ENCODE peak calls at places on chromosomes 3 and 15, in five cellular contexts. F is trophoblast cell, X is IMR-90, I is H9, N is neuronal stem cell. J is an unnamed sample.

GRCh38 chr3:23019596-23020300 is 183.4 kb upstream of the UBE2E2 start:
- DNase-seq in N (no peak), X (no peak), F (peak; percentile 94), I (no peak), J (no peak)

GRCh38 chr15:28726102-28726501 is 13.9 kb upstream of the GOLGA8M start:
- DNase-seq in N (no peak), I (no peak), F (no peak), X (no peak), J (no peak)

GRCh38 chr3:50164056-50164455 is 8.9 kb downstream of the SEMA3F start:
- DNase-seq in X (peak; percentile 93), F (no peak), N (no peak), I (no peak), J (no peak)

GRCh38 chr15:29102911-29103824 is 166.5 kb downstream of the NSMCE3 start:
- DNase-seq in X (no peak), I (no peak), N (peak; percentile 44), F (no peak), J (no peak)

GRCh38 chr3:13543251-13543650 is 5.7 kb upstream of the FBLN2 start:
- DNase-seq in N (no peak), X (peak; percentile 87), F (peak; percentile 96), I (peak; percentile 39), J (peak; percentile 94)

GRCh38 chr3:109731639-109732473 is 394.5 kb upstream of the DPPA4 start:
- DNase-seq in N (peak; percentile 35), X (peak; percentile 72), F (peak; percentile 80), I (no peak), J (peak; percentile 60)

GRCh38 chr15:43974852-43975251 is 148.1 kb downstream of the WDR76 start:
- DNase-seq in X (no peak), I (no peak), N (peak; percentile 69), F (no peak), J (no peak)

GRCh38 chr3:120506828-120507774 is 56.3 kb upstream of the FSTL1 start:
- DNase-seq in I (no peak), F (peak; percentile 82), N (peak; percentile 15), X (peak; percentile 60), J (peak; percentile 54)

GRCh38 chr3:76011121-76011520 is 225.8 kb upstream of the ZNF717 start:
- DNase-seq in X (no peak), F (no peak), N (no peak), I (no peak), J (no peak)

GRCh38 chr15:36758800-36759199 is 179.4 kb downstream of the CDIN1 start:
- DNase-seq in X (no peak), F (no peak), N (no peak), I (no peak), J (no peak)

GRCh38 chr15:63501256-63502089 is 2.9 kb upstream of the USP3 start:
- DNase-seq in N (no peak), X (peak; percentile 97), I (peak; percentile 53), F (peak; percentile 96), J (peak; percentile 94)

GRCh38 chr3:133644768-133645167 is 17.0 kb downstream of the TOPBP1 start:
- DNase-seq in I (no peak), X (peak; percentile 93), F (peak; percentile 86), N (no peak), J (peak; percentile 84)

GRCh38 chr3:106428565-106428994 is 559.8 kb upstream of the CBLB start:
- DNase-seq in X (peak; percentile 100), F (peak; percentile 93), I (no peak), N (no peak), J (peak; percentile 97)

GRCh38 chr3:183300996-183301562 is 48.0 kb downstream of the B3GNT5 start:
- DNase-seq in N (no peak), F (no peak), I (no peak), X (peak; percentile 70), J (peak; percentile 44)
- H3K23ac ChIP-seq in N (no peak overlapping the region), F (no peak overlapping the region), I (no peak overlapping the region), X (no peak overlapping the region), J (no peak overlapping the region)

GRCh38 chr3:63248015-63248414 is 30.1 kb upstream of the SYNPR start:
- DNase-seq in F (no peak), N (no peak), X (no peak), I (no peak), J (no peak)
- H2AFZ ChIP-seq in F (no peak overlapping the region), N (no peak overlapping the region), X (no peak overlapping the region), I (no peak overlapping the region), J (no peak overlapping the region)

DNA sequence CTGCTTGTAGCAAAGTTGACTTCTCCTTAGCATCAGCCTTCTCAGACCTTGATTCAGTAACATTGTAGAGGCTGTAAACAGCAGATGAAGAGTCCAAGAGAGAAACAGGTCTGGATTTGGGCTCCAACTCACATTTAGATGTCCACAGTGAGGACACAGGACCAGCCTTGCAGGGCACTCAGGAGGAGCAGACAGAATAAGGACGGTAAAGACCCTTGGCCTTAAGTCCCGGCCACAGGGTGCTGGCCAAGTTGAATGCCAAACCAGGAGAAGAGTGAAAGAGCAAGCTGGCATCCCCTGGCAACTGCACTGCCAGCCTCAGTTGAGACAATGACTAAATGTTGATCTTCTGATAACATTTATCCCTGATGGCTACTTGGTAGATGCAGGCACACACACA is 136.3 kb downstream of the LRRK1 start:
- DNase-seq in X (no peak), F (no peak), I (no peak), N (no peak), J (no peak)
- H4K91ac ChIP-seq in X (no peak overlapping the region), F (no peak overlapping the region), I (no peak overlapping the region), N (no peak overlapping the region), J (no peak overlapping the region)

GRCh38 chr3:15258720-15259119 is 52.7 kb downstream of the CAPN7 start:
- DNase-seq in I (no peak), F (no peak), N (no peak), X (no peak), J (no peak)

GRCh38 chr3:15255215-15255614 is 49.2 kb downstream of the CAPN7 start:
- DNase-seq in I (no peak), N (no peak), F (no peak), X (no peak), J (no peak)

GRCh38 chr3:15253023-15253697 is 47.1 kb downstream of the CAPN7 start:
- DNase-seq in X (no peak), F (no peak), N (no peak), I (no peak), J (no peak)

GRCh38 chr3:15260531-15260930 is 54.5 kb downstream of the CAPN7 start:
- DNase-seq in N (no peak), F (no peak), I (no peak), X (no peak), J (no peak)

GRCh38 chr3:15256861-15257341 is 50.9 kb downstream of the CAPN7 start:
- DNase-seq in F (peak; percentile 72), I (no peak), X (no peak), N (no peak), J (no peak)
- H3K23ac ChIP-seq in F (no peak overlapping the region), I (no peak overlapping the region), X (no peak overlapping the region), N (no peak overlapping the region), J (no peak overlapping the region)

GRCh38 chr3:57538465-57538864 is 5.7 kb downstream of the DNAH12 start:
- DNase-seq in F (peak; percentile 81), X (no peak), N (no peak), I (no peak), J (no peak)

GRCh38 chr3:57546616-57547015 is 2.5 kb upstream of the DNAH12 start:
- DNase-seq in X (no peak), N (no peak), I (no peak), F (no peak), J (no peak)

GRCh38 chr3:57545636-57546268 is 1.6 kb upstream of the DNAH12 start:
- DNase-seq in I (no peak), N (no peak), F (no peak), X (no peak), J (no peak)

GRCh38 chr3:57544181-57545125 is at the start of gene DNAH12:
- DNase-seq in F (peak; percentile 71), N (peak; percentile 79), I (peak; percentile 96), X (no peak), J (peak; percentile 61)
- H2AFZ ChIP-seq in F (peak within 1 kb of the TSS; percentile 79), N (peak within 1 kb of the TSS; percentile 74), I (no peak within 1 kb of the TSS), X (peak within 1 kb of the TSS; percentile 81), J (peak within 1 kb of the TSS; percentile 72)

GRCh38 chr3:69181592-69182211 is 59.3 kb upstream of the LMOD3 start:
- DNase-seq in I (no peak), F (peak; percentile 53), N (no peak), X (peak; percentile 72), J (peak; percentile 82)
- H4K91ac ChIP-seq in I (no peak overlapping the region), F (no peak overlapping the region), N (no peak overlapping the region), X (no peak overlapping the region), J (peak overlapping the region; percentile 2)

GRCh38 chr3:24583004-24583403 is 88.4 kb upstream of the THRB start:
- DNase-seq in X (no peak), N (no peak), F (peak; percentile 20), I (no peak), J (peak; percentile 33)
- H3K23ac ChIP-seq in X (no peak overlapping the region), N (no peak overlapping the region), F (no peak overlapping the region), I (no peak overlapping the region), J (no peak overlapping the region)

J was measured in mesenchymal stem cell.